ENCODE peak calls at places on chromosomes 5 and 9, in five cellular contexts. E is cardiac muscle cell; Y is stimulated activated CD4-positive, alpha-beta T cell treated with anti-CD3 and anti-CD28 coated beads, Interleukin-2, amount 100 ng/mL, for 48 hours; R is naive B cell; W is GM23248. B is an unnamed sample.

GRCh38 chr9:135849186-135849585 is 58.2 kb downstream of the CAMSAP1 start:
- DNase-seq in W (no peak), Y (no peak), R (no peak), E (no peak), B (no peak)

GRCh38 chr5:168818586-168818985 is 239.4 kb upstream of the PANK3 start:
- DNase-seq in Y (no peak), R (no peak), W (no peak), E (no peak), B (no peak)

GRCh38 chr5:135697251-135697958 is 118.6 kb upstream of the CXCL14 start:
- DNase-seq in Y (no peak), R (no peak), E (no peak), W (no peak), B (no peak)

GRCh38 chr5:137667341-137667740 is 68.5 kb downstream of the KLHL3 start:
- DNase-seq in W (no peak), E (peak), Y (no peak), R (no peak), B (no peak)

GRCh38 chr9:88818495-88819201 is 172.6 kb upstream of the S1PR3 start:
- DNase-seq in R (no peak), W (peak), E (peak), Y (no peak), B (peak)

GRCh38 chr5:139684350-139684880 is 36.3 kb downstream of the CXXC5 start:
- DNase-seq in W (no peak), Y (no peak), E (no peak), R (no peak), B (no peak)

GRCh38 chr5:59763545-59763944 is 130.0 kb downstream of the PDE4D start:
- DNase-seq in Y (no peak), E (peak), R (no peak), W (no peak), B (no peak)

GRCh38 chr9:127720031-127720864 is 4.4 kb downstream of the TTC16 start:
- DNase-seq in W (no peak), E (no peak), Y (no peak), R (no peak), B (no peak)

GRCh38 chr9:28073278-28073677 is 500.0 kb upstream of the C9orf72 start:
- DNase-seq in R (no peak), Y (no peak), W (peak), E (peak), B (no peak)

GRCh38 chr5:135703026-135703550 is 124.3 kb upstream of the CXCL14 start:
- DNase-seq in Y (no peak), W (no peak), E (no peak), R (no peak), B (no peak)

GRCh38 chr5:106258591-106259125 is 1412.1 kb downstream of the EFNA5 start:
- DNase-seq in Y (no peak), E (no peak), R (no peak), W (peak), B (no peak)

GRCh38 chr5:139312075-139312474 is 18.5 kb downstream of the MATR3 start:
- DNase-seq in R (no peak), W (no peak), Y (no peak), E (no peak), B (no peak)

GRCh38 chr9:21395778-21396717 is 10.8 kb upstream of the IFNA2 start:
- DNase-seq in E (peak), Y (peak), R (peak), W (peak), B (peak)

GRCh38 chr9:76717611-76718010 is 46.6 kb upstream of the PCA3 start:
- DNase-seq in R (no peak), W (peak), Y (no peak), E (no peak), B (no peak)

GRCh38 chr5:137101544-137101943 is 397.6 kb downstream of the SPOCK1 start:
- DNase-seq in W (peak), Y (no peak), R (no peak), E (peak), B (no peak)

GRCh38 chr5:142869883-142870282 is 99.7 kb downstream of the ARHGAP26 start:
- DNase-seq in Y (no peak), R (no peak), W (no peak), E (no peak), B (no peak)

GRCh38 chr9:23120630-23121029 is 674.0 kb downstream of the DMRTA1 start:
- DNase-seq in R (no peak), E (no peak), W (no peak), Y (no peak), B (no peak)

GRCh38 chr5:10556331-10556807 is 7.5 kb upstream of the ANKRD33B start:
- DNase-seq in E (peak), R (no peak), Y (no peak), W (peak), B (no peak)

GRCh38 chr9:72749276-72749675 is 203.6 kb downstream of the ALDH1A1 start:
- DNase-seq in Y (no peak), R (no peak), W (no peak), E (no peak), B (no peak)

GRCh38 chr5:5782402-5782801 is 359.9 kb downstream of the ICE1 start:
- DNase-seq in E (no peak), W (no peak), R (no peak), Y (no peak), B (no peak)

GRCh38 chr5:72285425-72285821 is 34.6 kb downstream of the MRPS27 start:
- DNase-seq in E (no peak), W (no peak), R (no peak), Y (no peak), B (no peak)

GRCh38 chr9:111316796-111317195 is 13.2 kb downstream of the OR2K2 start:
- DNase-seq in R (no peak), Y (no peak), W (peak), E (no peak), B (no peak)

GRCh38 chr5:88244686-88245085 is 24.0 kb downstream of the TMEM161B start:
- DNase-seq in E (no peak), R (no peak), W (no peak), Y (no peak), B (no peak)

GRCh38 chr5:135269828-135270545 is 129.0 kb downstream of the MACROH2A1 start:
- DNase-seq in W (peak), Y (no peak), E (no peak), R (no peak), B (no peak)

GRCh38 chr5:167295686-167296015 is 995.8 kb upstream of the WWC1 start:
- DNase-seq in Y (no peak), R (no peak), E (peak), W (no peak), B (no peak)

GRCh38 chr9:18260527-18260926 is 213.4 kb upstream of the ADAMTSL1 start:
- DNase-seq in R (no peak), Y (no peak), E (peak), W (no peak), B (no peak)

GRCh38 chr5:74409166-74409706 is 231.3 kb downstream of the ENC1 start:
- DNase-seq in Y (no peak), R (no peak), E (no peak), W (no peak), B (no peak)

GRCh38 chr5:170681013-170681433 is 102.5 kb upstream of the GABRP start:
- DNase-seq in R (no peak), W (peak), Y (peak), E (peak), B (no peak)